ENCODE peak calls at places on chromosomes 13 and 19, in seven cellular contexts. F is MM.1S, Z is tibial nerve, R is colonic mucosa, L is osteoblast, J is neuronal stem cell, A is foreskin keratinocyte. U is an unnamed sample. For H3K27me3, the result is how much of the 10 kb centered on the place peaks cover.

GRCh38 chr19:8569066-8569761 is 8.0 kb downstream of the MYO1F start:
- DNase-seq in F (peak), Z (peak), R (peak), L (peak), J (no peak), A (peak), U (peak)

GRCh38 chr13:95191821-95192220 is 109.4 kb downstream of the ABCC4 start:
- DNase-seq in F (peak), Z (peak), R (peak), L (peak), J (peak), A (peak), U (peak)

GRCh38 chr19:1383311-1384084 is at the start of gene NDUFS7:
- DNase-seq in F (peak), Z (peak), R (peak), L (peak), J (peak), A (peak), U (peak)

GRCh38 chr19:883661-884211 is 9.3 kb downstream of the MED16 start:
- DNase-seq in F (no peak), Z (no peak), R (no peak), L (no peak), J (no peak), A (peak), U (no peak)

GRCh38 chr13:91169641-91170040 is 177.8 kb upstream of the MIR17HG start:
- DNase-seq in F (no peak), Z (no peak), R (no peak), L (no peak), J (no peak), A (no peak), U (no peak)

GRCh38 chr13:106533940-106534843 is 1.3 kb downstream of the EFNB2 start:
- DNase-seq in F (peak), Z (peak), R (peak), L (peak), J (no peak), A (no peak), U (peak)

GRCh38 chr13:46992383-46992952 is 95.6 kb upstream of the HTR2A start:
- DNase-seq in F (no peak), Z (no peak), R (no peak), L (peak), J (no peak), A (no peak), U (no peak)

GRCh38 chr19:51689751-51690358 is 3.3 kb upstream of the SPACA6 start:
- DNase-seq in F (no peak), Z (peak), R (peak), L (peak), J (peak), A (no peak), U (no peak)

GRCh38 chr13:110425444-110425780 is 118.3 kb downstream of the COL4A2 start:
- DNase-seq in F (no peak), Z (no peak), R (no peak), L (no peak), J (no peak), A (no peak), U (no peak)

GRCh38 chr19:29928831-29929230 is 13.2 kb upstream of the URI1 start:
- DNase-seq in F (no peak), Z (no peak), R (no peak), L (no peak), J (no peak), A (no peak), U (no peak)

GRCh38 chr19:50705422-50706019 is 14.1 kb downstream of the SHANK1 start:
- DNase-seq in F (peak), Z (no peak), R (no peak), L (peak), J (no peak), A (peak), U (no peak)

GRCh38 chr19:15253076-15253475 is 20.8 kb upstream of the EPHX3 start:
- DNase-seq in F (no peak), Z (no peak), R (no peak), L (no peak), J (no peak), A (no peak), U (no peak)

GRCh38 chr13:45521292-45521691 is 56.6 kb downstream of the COG3 start:
- DNase-seq in F (no peak), Z (peak), R (no peak), L (no peak), J (no peak), A (peak), U (no peak)

GRCh38 chr19:58325623-58326022 is 1.2 kb upstream of the ZSCAN22 start:
- DNase-seq in F (no peak), Z (no peak), R (no peak), L (no peak), J (no peak), A (peak), U (no peak)

GRCh38 chr19:19342086-19343015 is 21.7 kb downstream of the MAU2 start:
- DNase-seq in F (peak), Z (no peak), R (peak), L (peak), J (peak), A (peak), U (no peak)

GRCh38 chr19:17881701-17882100 is 10.0 kb downstream of the SLC5A5 start:
- DNase-seq in F (no peak), Z (no peak), R (no peak), L (peak), J (no peak), A (no peak), U (no peak)

GRCh38 chr13:35531551-35531950 is 55.1 kb upstream of the MAB21L1 start:
- DNase-seq in F (no peak), Z (no peak), R (no peak), L (no peak), J (no peak), A (no peak), U (no peak)

GRCh38 chr13:44770951-44771350 is 194.8 kb upstream of the TSC22D1 start:
- DNase-seq in F (no peak), Z (no peak), R (no peak), L (peak), J (no peak), A (no peak), U (no peak)

GRCh38 chr19:12720851-12721655 is 2.7 kb downstream of the TNPO2 start:
- DNase-seq in F (no peak), Z (no peak), R (peak), L (peak), J (no peak), A (peak), U (no peak)

GRCh38 chr13:40191186-40191980 is 475.1 kb downstream of the FOXO1 start:
- DNase-seq in F (no peak), Z (no peak), R (no peak), L (no peak), J (no peak), A (no peak), U (no peak)

GRCh38 chr19:15421726-15422260 is 3.0 kb upstream of the AKAP8L start:
- DNase-seq in F (no peak), Z (no peak), R (no peak), L (peak), J (no peak), A (no peak), U (no peak)

GRCh38 chr19:39918183-39918651 is 16.2 kb downstream of the FCGBP start:
- DNase-seq in F (no peak), Z (no peak), R (peak), L (peak), J (no peak), A (no peak), U (no peak)

GRCh38 chr19:34226036-34226435 is 28.3 kb upstream of the GARRE1 start:
- DNase-seq in F (no peak), Z (no peak), R (no peak), L (no peak), J (no peak), A (no peak), U (no peak)

GRCh38 chr19:32530773-32531172 is 50.2 kb upstream of the PDCD5 start:
- DNase-seq in F (no peak), Z (no peak), R (no peak), L (no peak), J (no peak), A (no peak), U (no peak)

GRCh38 chr13:26050568-26051230 is 1.1 kb downstream of the SHISA2 start:
- DNase-seq in F (no peak), Z (no peak), R (no peak), L (peak), J (peak), A (peak), U (no peak)

GRCh38 chr19:18515959-18516358 is 5.9 kb downstream of the ELL start:
- DNase-seq in F (no peak), Z (no peak), R (no peak), L (peak), J (no peak), A (no peak), U (no peak)

GRCh38 chr19:23474172-23474571 is 78.9 kb upstream of the ZNF91 start:
- DNase-seq in F (no peak), Z (no peak), R (no peak), L (no peak), J (no peak), A (no peak), U (no peak)

DNA sequence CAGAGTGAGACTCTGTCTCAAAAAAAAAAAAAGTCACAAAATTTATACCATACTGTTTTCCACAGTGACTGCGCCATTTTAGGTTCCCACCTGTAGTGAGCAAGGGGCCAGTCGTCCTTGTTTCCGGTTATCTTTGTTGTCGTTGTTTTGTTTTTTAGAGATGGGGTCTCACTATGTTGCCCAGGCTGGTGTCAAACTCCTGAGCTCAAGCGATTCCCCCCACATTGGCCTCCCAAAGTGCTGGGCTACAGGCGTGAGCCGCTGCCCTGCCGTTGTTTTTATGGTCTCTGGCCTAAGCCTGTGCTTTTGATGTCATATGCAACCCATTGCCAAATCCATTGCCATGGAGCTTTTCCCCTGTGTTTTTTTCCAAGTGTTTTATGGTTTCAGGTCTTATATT is 3.3 kb downstream of the UPF3A start:
- DNase-seq in F (no peak), Z (no peak), R (no peak), L (no peak), J (no peak), A (no peak), U (no peak)
- H3K27ac ChIP-seq in F (no peak), Z (no peak), R (no peak), L (peak), J (no peak), A (no peak), U (no peak)

DNA sequence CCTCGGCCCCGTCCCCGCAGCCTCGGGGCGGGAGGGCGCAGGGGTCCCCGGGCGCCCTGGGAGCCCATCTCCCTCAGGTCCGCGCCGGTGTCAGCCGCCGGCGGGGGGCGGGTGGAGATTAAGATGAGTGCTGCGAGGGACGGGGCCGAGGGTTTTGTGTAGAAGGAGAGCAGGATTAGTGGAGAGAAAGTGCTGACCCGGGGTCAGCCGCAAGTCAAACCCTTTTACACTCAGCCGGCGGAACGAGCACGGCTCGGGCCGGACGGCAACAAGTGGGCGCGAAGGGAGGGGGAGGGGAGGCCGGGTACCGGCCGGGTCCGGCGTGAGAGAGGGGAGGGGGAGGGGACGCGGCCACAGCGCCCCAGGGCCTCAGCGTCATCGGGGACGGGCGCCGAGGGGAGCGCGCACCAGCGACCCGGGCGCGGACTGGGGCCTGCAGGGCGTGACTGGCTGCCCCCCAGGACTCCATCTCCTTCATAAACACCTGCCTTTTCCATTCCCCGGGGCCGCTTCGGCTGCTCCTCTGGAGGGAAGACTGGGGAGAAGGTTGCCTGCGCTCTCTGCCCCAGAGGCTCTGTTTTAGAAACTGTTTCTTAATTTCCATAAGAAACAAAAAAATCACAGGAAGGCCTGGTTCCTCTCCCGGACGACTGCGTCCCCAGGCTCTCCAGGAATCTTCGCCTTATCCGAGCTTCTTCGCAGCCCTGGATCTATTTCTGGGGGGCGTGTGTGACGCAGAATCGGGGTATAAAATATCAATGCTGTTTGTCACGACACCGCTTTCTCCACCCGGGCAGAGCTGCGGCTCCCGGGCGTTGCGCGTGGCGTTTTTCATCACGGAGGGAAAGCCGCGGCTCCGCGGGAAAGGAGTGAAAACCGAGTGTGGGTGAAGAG is 6.5 kb downstream of the SOX1 start:
- DNase-seq in F (no peak), Z (no peak), R (no peak), L (peak), J (peak), A (no peak), U (no peak)
- H3K27me3 ChIP-seq in F (under half), Z (under half), R (half or more), L (half or more), J (under half), A (half or more), U (half or more)

DNA sequence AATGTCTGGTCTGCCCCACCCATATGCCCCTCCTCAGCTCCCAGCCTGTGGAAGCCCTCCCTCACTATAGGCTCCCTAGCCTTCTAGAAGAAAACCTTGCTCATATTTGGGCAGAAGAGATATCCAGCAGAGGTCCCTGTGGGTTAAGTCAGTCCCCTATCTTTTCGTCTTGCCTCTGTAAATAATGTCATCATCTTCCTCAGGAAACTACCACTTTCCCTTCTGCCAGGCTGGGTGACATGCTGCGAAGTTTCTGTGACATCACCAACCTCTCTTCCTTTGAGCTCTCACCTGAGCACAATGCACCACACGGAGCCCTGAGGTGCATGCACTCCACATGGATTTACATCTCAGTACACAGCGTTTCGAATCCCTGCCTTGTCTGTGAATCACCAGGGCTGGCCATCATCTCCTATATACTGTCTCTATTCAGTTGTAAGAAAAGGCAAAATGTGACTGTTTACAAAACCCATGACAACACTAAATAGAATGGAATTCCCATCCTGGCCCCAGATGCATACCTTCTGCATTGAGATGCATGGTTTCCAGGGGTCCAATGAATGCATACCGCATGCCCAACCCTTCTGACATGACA is 112.8 kb downstream of the CRYL1 start:
- DNase-seq in F (no peak), Z (no peak), R (no peak), L (peak), J (no peak), A (peak), U (no peak)
- H3K27ac ChIP-seq in F (no peak), Z (no peak), R (no peak), L (no peak), J (no peak), A (no peak), U (no peak)

DNA sequence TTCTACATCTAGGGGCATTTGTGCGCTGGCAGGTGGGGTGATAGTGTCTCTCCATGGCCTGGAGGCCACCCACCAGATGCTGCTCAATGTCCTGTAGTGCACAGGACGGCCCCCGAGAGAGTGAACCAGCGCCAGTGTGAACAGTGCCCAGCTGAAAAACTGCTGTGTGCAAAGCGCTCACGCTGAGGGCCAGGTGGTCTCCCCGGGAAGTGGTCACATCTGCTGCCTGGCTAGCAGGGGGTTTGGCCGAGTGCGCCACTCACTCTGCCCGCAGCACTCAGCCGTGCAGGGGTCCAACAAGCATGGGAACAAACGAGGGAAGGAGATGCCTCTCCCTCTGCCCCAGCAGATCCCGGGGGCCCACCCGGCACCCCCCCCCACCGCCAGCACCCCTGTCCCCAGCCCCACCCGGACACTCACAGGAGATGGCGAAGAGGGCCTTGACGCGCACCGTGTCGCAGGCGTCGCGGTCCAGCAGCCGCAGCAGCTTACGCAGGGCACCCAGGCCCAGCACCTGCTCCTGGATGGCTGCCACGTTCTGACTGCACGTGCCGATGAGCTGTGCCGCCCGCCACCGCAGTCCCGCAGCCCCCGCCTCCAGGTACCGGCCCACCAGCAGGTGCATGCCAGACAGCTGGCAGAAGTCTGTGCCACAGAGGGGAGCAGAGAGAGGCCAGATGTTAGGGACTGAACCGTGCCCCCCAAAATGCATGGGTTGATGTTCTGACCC is 5.8 kb downstream of the HSPBP1 start:
- DNase-seq in F (no peak), Z (no peak), R (no peak), L (no peak), J (no peak), A (no peak), U (no peak)
- H3K27me3 ChIP-seq in F (under half), Z (under half), R (under half), L (under half), J (under half), A (under half), U (under half)

DNA sequence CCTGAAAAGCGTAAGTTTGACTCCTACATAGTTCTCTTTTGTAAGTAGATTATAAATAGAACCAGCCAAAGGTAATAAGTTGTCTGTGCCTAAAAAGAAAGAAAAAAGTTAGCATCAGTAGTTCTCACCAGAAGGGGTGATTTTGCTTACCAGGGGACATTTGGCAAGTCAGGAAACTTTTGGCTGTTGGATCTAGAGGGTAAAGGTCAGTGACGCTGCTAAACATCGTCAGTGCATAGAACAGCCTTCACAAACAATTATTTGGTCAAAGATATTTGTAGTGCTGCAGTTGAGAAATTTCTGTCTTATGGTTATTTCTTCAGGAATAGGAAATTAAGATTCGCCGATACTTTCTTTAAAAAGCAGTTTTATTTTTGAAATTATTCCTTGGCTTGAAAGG is 2.0 kb downstream of the USPL1 start:
- DNase-seq in F (no peak), Z (no peak), R (no peak), L (no peak), J (no peak), A (no peak), U (no peak)
- H3K27ac ChIP-seq in F (peak), Z (no peak), R (no peak), L (peak), J (no peak), A (no peak), U (no peak)

DNA sequence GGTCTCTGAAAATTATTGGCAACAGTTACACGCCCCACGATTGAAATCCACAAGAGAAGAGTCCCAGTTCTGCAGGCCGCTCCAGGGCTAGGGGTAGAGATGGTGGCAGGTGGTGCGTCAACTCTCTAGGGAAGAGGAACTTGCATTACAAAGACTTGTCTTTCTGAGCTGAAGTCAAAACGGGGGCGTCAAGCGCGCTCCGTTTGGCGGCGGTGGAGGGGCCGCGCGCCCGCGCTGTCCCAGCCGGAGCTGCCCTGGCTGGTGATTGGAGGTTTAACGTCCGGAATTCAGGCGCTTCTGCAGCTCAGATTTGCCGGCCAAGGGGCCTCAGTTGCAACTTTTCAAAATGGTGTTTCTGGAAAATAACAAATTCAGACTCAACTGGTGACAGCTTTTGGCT is 38.9 kb downstream of the SOX1 start:
- DNase-seq in F (no peak), Z (no peak), R (no peak), L (peak), J (peak), A (no peak), U (no peak)
- H3K27me3 ChIP-seq in F (under half), Z (under half), R (half or more), L (under half), J (under half), A (under half), U (half or more)

GRCh38 chr19:55341191-55342043 is 1.7 kb downstream of the KMT5C start:
- DNase-seq in F (peak), Z (peak), R (peak), L (peak), J (peak), A (no peak), U (peak)
- H3K27ac ChIP-seq in F (peak), Z (peak), R (no peak), L (no peak), J (peak), A (peak), U (no peak)